ENCODE peak calls at places on chromosomes 12 and 14, in seven cellular contexts. U, E, W, Z, G, R and T are unnamed samples.

GRCh38 chr14:58584383-58584782 is 53.4 kb upstream of the DACT1 start:
- DNase-seq in G (no peak), E (no peak), R (no peak), W (no peak), U (no peak), Z (no peak), T (no peak)

GRCh38 chr12:6981152-6982052 is 10.7 kb downstream of the EMG1 start:
- DNase-seq in W (no peak), E (no peak), R (no peak), Z (no peak), G (no peak), U (no peak), T (no peak)

GRCh38 chr14:21454843-21455550 is 926 bp downstream of the CHD8 start:
- DNase-seq in R (no peak), U (no peak), E (no peak), G (peak; percentile 21), W (peak; percentile 24), Z (no peak), T (no peak)

GRCh38 chr14:75513911-75514672 is 8.2 kb upstream of the BATF start:
- DNase-seq in G (no peak), W (peak; percentile 6), E (no peak), R (no peak), Z (no peak), U (no peak), T (no peak)

GRCh38 chr14:77458249-77458950 is 507 bp downstream of the AHSA1 start:
- DNase-seq in G (peak; percentile 25), Z (no peak), W (peak; percentile 83), R (no peak), U (peak; percentile 46), E (no peak), T (no peak)

GRCh38 chr12:1919284-1919683 is 832 bp upstream of the CACNA2D4 start:
- DNase-seq in G (no peak), U (peak; percentile 9), W (no peak), R (no peak), Z (peak; percentile 4), E (no peak), T (no peak)

GRCh38 chr12:93370947-93371346 is 6.8 kb upstream of the NUDT4 start:
- DNase-seq in W (no peak), R (no peak), U (no peak), G (no peak), E (no peak), Z (no peak), T (no peak)

GRCh38 chr14:77041837-77042557 is 13.5 kb upstream of the IRF2BPL start:
- DNase-seq in W (peak; percentile 57), E (peak; percentile 63), U (peak; percentile 87), G (no peak), Z (peak; percentile 71), R (no peak), T (peak; percentile 63)

GRCh38 chr12:131947482-131948027 is 2.2 kb upstream of the EP400 start:
- DNase-seq in G (no peak), W (no peak), U (no peak), R (no peak), Z (no peak), E (no peak), T (no peak)

GRCh38 chr14:73783107-73783727 is 68.4 kb upstream of the PTGR2 start:
- DNase-seq in R (no peak), Z (no peak), U (no peak), E (no peak), G (no peak), W (no peak), T (no peak)

GRCh38 chr14:104870368-104871144 is 5.5 kb downstream of the CEP170B start:
- DNase-seq in U (no peak), R (no peak), E (peak; percentile 40), G (peak; percentile 41), Z (no peak), W (peak; percentile 55), T (peak; percentile 16)

GRCh38 chr14:60981626-60982455 is 796 bp downstream of the SLC38A6 start:
- DNase-seq in U (peak; percentile 70), R (no peak), Z (peak; percentile 64), G (no peak), W (no peak), E (no peak), T (no peak)

GRCh38 chr12:19125325-19125724 is 4.2 kb upstream of the PLEKHA5 start:
- DNase-seq in R (no peak), Z (no peak), E (no peak), U (peak; percentile 28), W (no peak), G (no peak), T (no peak)

GRCh38 chr12:110677206-110677911 is 11.6 kb downstream of the HVCN1 start:
- DNase-seq in E (no peak), G (peak; percentile 37), U (no peak), Z (no peak), R (peak; percentile 20), W (peak; percentile 54), T (no peak)